ENCODE peak calls at places on chromosome 21, in four cellular contexts. E is RWPE1, S is body of pancreas, O is uterus. F is an unnamed sample.
A peak's percentile ranks its signal among the peaks of the same experiment; 100 is the strongest.

GRCh38 chr21:22993144-22993543 is 1994.9 kb downstream of the NCAM2 start:
- DNase-seq in E (no peak), S (no peak), O (no peak), F (no peak)

GRCh38 chr21:32094792-32095191 is 184.1 kb downstream of the MIS18A start:
- DNase-seq in E (no peak), S (no peak), O (no peak), F (no peak)

GRCh38 chr21:33894736-33895288 is 20.8 kb downstream of the ATP5PO start:
- DNase-seq in E (peak; percentile 82), S (peak; percentile 52), O (peak; percentile 73), F (no peak)

GRCh38 chr21:29155118-29155932 is 24.9 kb downstream of the MAP3K7CL start:
- DNase-seq in E (peak; percentile 14), S (no peak), O (peak; percentile 38), F (no peak)

GRCh38 chr21:46096997-46097825 is 701 bp upstream of the COL6A2 start:
- DNase-seq in E (no peak), S (peak; percentile 8), O (peak; percentile 50), F (peak; percentile 15)

GRCh38 chr21:45506241-45506817 is 35.9 kb downstream of the SLC19A1 start:
- DNase-seq in E (no peak), S (no peak), O (no peak), F (no peak)

GRCh38 chr21:27412530-27412929 is 445.6 kb upstream of the ADAMTS5 start:
- DNase-seq in E (no peak), S (no peak), O (no peak), F (no peak)

GRCh38 chr21:31132574-31133242 is 94.4 kb upstream of the KRTAP19-8 start:
- DNase-seq in E (no peak), S (no peak), O (no peak), F (no peak)

GRCh38 chr21:36297555-36297937 is 22.5 kb upstream of the MORC3 start:
- DNase-seq in E (no peak), S (no peak), O (no peak), F (no peak)

GRCh38 chr21:45325206-45326168 is 37.8 kb upstream of the POFUT2 start:
- DNase-seq in E (no peak), S (no peak), O (no peak), F (no peak)

GRCh38 chr21:37460196-37460595 is 93.6 kb downstream of the DYRK1A start:
- DNase-seq in E (no peak), S (no peak), O (no peak), F (no peak)
- TF ChIP-seq CTCF in E (no peak), S (no peak), O (no peak), F (no peak)

DNA sequence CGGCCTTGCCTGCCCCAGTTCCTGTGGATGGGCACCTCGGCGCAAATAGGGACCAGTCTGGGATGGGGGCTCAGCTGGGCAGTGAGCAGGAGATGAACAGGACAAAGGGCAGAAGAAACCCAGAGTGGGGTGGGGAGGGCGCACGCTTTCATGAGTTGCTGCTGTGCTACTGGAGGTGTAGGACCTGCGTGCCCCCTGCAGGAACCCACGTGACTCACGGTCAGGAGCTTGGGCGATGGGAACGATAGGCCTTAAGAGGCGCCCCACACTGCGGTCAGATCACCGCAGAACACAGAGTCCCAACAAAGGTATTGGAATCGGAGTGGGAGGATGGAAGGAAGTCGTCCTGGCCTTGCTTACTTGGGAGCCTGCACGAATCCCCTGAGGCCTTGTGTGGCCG is 17.2 kb downstream of the PRDM15 start:
- DNase-seq in E (no peak), S (no peak), O (no peak), F (no peak)
- TF ChIP-seq CTCF in E (no peak), S (no peak), O (no peak), F (no peak)

GRCh38 chr21:20045197-20045596 is 953.0 kb upstream of the NCAM2 start:
- DNase-seq in E (no peak), S (no peak), O (no peak), F (no peak)

DNA sequence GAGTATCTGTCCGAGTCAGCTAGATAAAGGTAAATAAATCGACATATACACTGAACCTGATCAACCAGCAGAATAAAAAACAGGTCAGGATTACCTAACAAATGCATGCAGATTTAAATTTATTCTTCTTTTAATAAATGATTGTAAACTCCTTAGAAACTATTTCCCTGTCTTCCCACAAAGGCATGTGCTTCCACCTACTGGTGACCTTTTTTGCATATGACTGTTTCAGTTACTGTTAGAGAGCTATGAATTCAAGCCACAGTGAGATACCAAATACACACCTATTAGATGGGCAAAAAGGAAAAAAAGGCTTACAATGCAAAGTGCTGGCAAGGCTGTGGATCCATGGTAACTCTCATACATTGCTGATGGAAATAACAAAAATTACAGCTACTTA is 957.4 kb upstream of the NCAM2 start:
- DNase-seq in E (no peak), S (no peak), O (no peak), F (no peak)
- TF ChIP-seq CTCF in E (no peak), S (peak; percentile 53), O (no peak), F (no peak)

DNA sequence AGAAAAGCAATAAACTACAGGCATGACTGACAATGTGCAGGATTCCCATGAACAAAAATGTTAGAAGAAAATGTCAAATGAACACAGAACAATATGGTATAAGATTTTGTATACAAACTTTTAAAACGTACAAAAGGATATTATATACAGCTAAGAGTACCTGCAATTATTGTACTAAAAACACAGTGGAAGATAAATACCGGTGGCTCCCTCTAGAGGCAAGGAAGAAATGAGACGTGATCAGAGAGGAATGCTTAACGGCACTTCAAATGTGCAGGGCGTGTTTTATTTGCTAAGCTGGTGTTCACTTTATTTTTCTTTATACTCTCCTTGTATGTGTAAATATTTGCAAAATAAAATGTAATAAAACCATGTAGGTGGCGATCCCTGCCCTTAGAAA is 191.8 kb upstream of the SAMSN1 start:
- DNase-seq in E (peak; percentile 23), S (peak; percentile 39), O (no peak), F (no peak)
- TF ChIP-seq CTCF in E (peak; percentile 59), S (peak; percentile 62), O (peak; percentile 20), F (no peak)

GRCh38 chr21:38794978-38795377 is 10.8 kb upstream of the ETS2 start:
- DNase-seq in E (no peak), S (no peak), O (no peak), F (no peak)
- TF ChIP-seq CTCF in E (no peak), S (no peak), O (no peak), F (no peak)

GRCh38 chr21:43917515-43918384 is 52.7 kb downstream of the AGPAT3 start:
- DNase-seq in E (no peak), S (no peak), O (no peak), F (no peak)
- TF ChIP-seq CTCF in E (no peak), S (peak; percentile 8), O (no peak), F (no peak)

GRCh38 chr21:16195476-16195875 is 465.7 kb downstream of the USP25 start:
- DNase-seq in E (no peak), S (no peak), O (no peak), F (no peak)

GRCh38 chr21:16192900-16193299 is 463.1 kb downstream of the USP25 start:
- DNase-seq in E (peak; percentile 57), S (no peak), O (peak; percentile 61), F (no peak)

GRCh38 chr21:16195896-16196443 is 466.2 kb downstream of the USP25 start:
- DNase-seq in E (no peak), S (no peak), O (no peak), F (no peak)

GRCh38 chr21:16194851-16195251 is 465.1 kb downstream of the USP25 start:
- DNase-seq in E (no peak), S (no peak), O (no peak), F (no peak)

GRCh38 chr21:16193758-16194606 is 464.2 kb downstream of the USP25 start:
- DNase-seq in E (peak; percentile 11), S (no peak), O (peak; percentile 77), F (no peak)
- TF ChIP-seq CTCF in E (no peak), S (no peak), O (peak; percentile 19), F (no peak)

GRCh38 chr21:25888711-25889110 is 153.9 kb downstream of the GABPA start:
- DNase-seq in E (no peak), S (no peak), O (no peak), F (no peak)

GRCh38 chr21:25885880-25886279 is 151.1 kb downstream of the GABPA start:
- DNase-seq in E (no peak), S (no peak), O (no peak), F (no peak)

GRCh38 chr21:25887646-25888321 is 153.0 kb downstream of the GABPA start:
- DNase-seq in E (no peak), S (no peak), O (no peak), F (no peak)

GRCh38 chr21:25885405-25885804 is 150.6 kb downstream of the GABPA start:
- DNase-seq in E (no peak), S (no peak), O (no peak), F (no peak)

GRCh38 chr21:25887166-25887565 is 152.4 kb downstream of the GABPA start:
- DNase-seq in E (no peak), S (no peak), O (no peak), F (no peak)
- TF ChIP-seq CTCF in E (no peak), S (no peak), O (no peak), F (no peak)